ENCODE peak calls at places on chromosomes 3 and 15, in seven cellular contexts. F, G, R, P, I, K and J are unnamed samples.

GRCh38 chr15:35743320-35743719 is 197.4 kb upstream of the DPH6 start:
- DNase-seq in G (no peak), R (no peak), F (no peak), K (no peak), P (no peak), I (peak), J (no peak)

GRCh38 chr3:30648670-30649357 is 42.4 kb downstream of the TGFBR2 start:
- DNase-seq in P (no peak), R (no peak), K (no peak), I (no peak), F (no peak), G (no peak), J (no peak)

GRCh38 chr3:17954801-17955200 is 212.4 kb upstream of the TBC1D5 start:
- DNase-seq in F (no peak), R (no peak), P (no peak), K (no peak), I (no peak), G (no peak), J (no peak)

GRCh38 chr3:134354612-134355275 is 19.5 kb downstream of the AMOTL2 start:
- DNase-seq in I (no peak), K (no peak), G (no peak), R (peak), P (no peak), F (no peak), J (no peak)

GRCh38 chr3:14438262-14438661 is 35.9 kb downstream of the SLC6A6 start:
- DNase-seq in R (no peak), G (no peak), P (no peak), I (no peak), F (no peak), K (no peak), J (no peak)

GRCh38 chr15:68054658-68055223 is 626 bp downstream of the PIAS1 start:
- DNase-seq in I (peak), R (peak), P (peak), F (peak), G (no peak), K (peak), J (peak)

GRCh38 chr3:49316696-49317457 is 23.0 kb downstream of the USP4 start:
- DNase-seq in G (no peak), P (peak), I (no peak), K (no peak), R (no peak), F (no peak), J (no peak)

GRCh38 chr15:75234191-75234810 is 23.8 kb upstream of the GOLGA6C start:
- DNase-seq in F (no peak), G (no peak), K (no peak), I (no peak), R (no peak), P (no peak), J (no peak)

GRCh38 chr3:129128357-129129155 is 7.0 kb upstream of the RAB43 start:
- DNase-seq in P (no peak), F (no peak), G (no peak), R (no peak), K (no peak), I (no peak), J (no peak)

GRCh38 chr3:22979581-22979980 is 223.5 kb upstream of the UBE2E2 start:
- DNase-seq in K (no peak), G (no peak), I (no peak), F (no peak), P (no peak), R (no peak), J (no peak)

GRCh38 chr3:87350367-87351199 is 74.2 kb upstream of the POU1F1 start:
- DNase-seq in P (peak), F (peak), I (peak), R (peak), K (no peak), G (peak), J (no peak)

GRCh38 chr3:123877466-123877865 is 6.7 kb downstream of the MYLK start:
- DNase-seq in P (no peak), F (no peak), R (no peak), G (no peak), K (no peak), I (no peak), J (no peak)

GRCh38 chr3:13420817-13421755 is 964 bp upstream of the NUP210 start:
- DNase-seq in F (peak), G (no peak), I (no peak), K (no peak), R (no peak), P (peak), J (peak)

GRCh38 chr3:42852443-42852842 is 23.2 kb downstream of the CYP8B1 start:
- DNase-seq in G (no peak), R (no peak), I (no peak), P (no peak), K (no peak), F (peak), J (no peak)

GRCh38 chr3:71753716-71754609 is at the start of gene GPR27:
- DNase-seq in G (no peak), R (peak), I (peak), P (no peak), K (peak), F (peak), J (no peak)

GRCh38 chr3:55297235-55297634 is 189.9 kb downstream of the WNT5A start:
- DNase-seq in K (no peak), F (no peak), G (no peak), P (no peak), I (no peak), R (no peak), J (no peak)

GRCh38 chr15:45456212-45457106 is 66.1 kb downstream of the SLC30A4 start:
- DNase-seq in R (peak), G (peak), P (peak), F (no peak), I (peak), K (peak), J (no peak)

GRCh38 chr15:81312790-81313543 is 11.0 kb downstream of the STARD5 start:
- DNase-seq in P (peak), R (peak), I (peak), G (peak), F (no peak), K (no peak), J (no peak)

GRCh38 chr3:184816654-184817053 is 4.7 kb downstream of the VPS8 start:
- DNase-seq in I (peak), P (no peak), R (no peak), G (no peak), F (no peak), K (no peak), J (no peak)

GRCh38 chr15:75213768-75214221 is 12.1 kb downstream of the C15orf39 start:
- DNase-seq in G (no peak), K (no peak), F (no peak), P (no peak), R (no peak), I (no peak), J (no peak)

GRCh38 chr15:74173545-74174215 is at the start of gene ISLR:
- DNase-seq in P (no peak), F (no peak), R (peak), K (no peak), G (no peak), I (peak), J (no peak)

GRCh38 chr3:186342197-186342596 is 19.8 kb downstream of the DGKG start:
- DNase-seq in K (no peak), P (no peak), I (no peak), F (no peak), R (no peak), G (no peak), J (no peak)

GRCh38 chr3:178385280-178385952 is 150.8 kb upstream of the KCNMB2 start:
- DNase-seq in F (peak), K (no peak), R (peak), G (no peak), I (peak), P (peak), J (no peak)

GRCh38 chr15:43775411-43775965 is 1.3 kb downstream of the ELL3 start:
- DNase-seq in G (no peak), F (peak), K (no peak), I (peak), P (peak), R (peak), J (no peak)

GRCh38 chr3:197508051-197508451 is 47.7 kb downstream of the BDH1 start:
- DNase-seq in K (no peak), F (no peak), R (no peak), G (no peak), I (no peak), P (no peak), J (no peak)

GRCh38 chr15:67433495-67434099 is 87.3 kb upstream of the C15orf61 start:
- DNase-seq in F (peak), P (peak), R (peak), I (peak), G (peak), K (peak), J (no peak)

GRCh38 chr3:42117175-42118008 is 26.2 kb downstream of the TRAK1 start:
- DNase-seq in P (no peak), K (no peak), G (no peak), R (peak), F (peak), I (peak), J (no peak)

GRCh38 chr3:24857945-24858344 is 363.3 kb upstream of the THRB start:
- DNase-seq in F (no peak), P (no peak), G (no peak), I (no peak), R (no peak), K (no peak), J (no peak)

GRCh38 chr15:81007428-81008064 is 6.8 kb downstream of the TLNRD1 start:
- DNase-seq in R (no peak), I (no peak), F (no peak), G (no peak), P (no peak), K (no peak), J (no peak)

GRCh38 chr3:40152482-40153133 is 156.9 kb upstream of the EIF1B start:
- DNase-seq in R (no peak), P (no peak), K (no peak), G (no peak), I (no peak), F (no peak), J (no peak)

GRCh38 chr3:167874667-167875372 is 139.3 kb downstream of the SERPINI1 start:
- DNase-seq in P (no peak), I (peak), F (no peak), R (no peak), G (no peak), K (no peak), J (no peak)

GRCh38 chr15:79914728-79915127 is 17.9 kb upstream of the MTHFS start:
- DNase-seq in I (no peak), R (no peak), G (no peak), P (no peak), K (no peak), F (no peak), J (no peak)

GRCh38 chr15:79919090-79919748 is 22.4 kb upstream of the MTHFS start:
- DNase-seq in R (no peak), F (no peak), K (no peak), I (no peak), G (no peak), P (no peak), J (no peak)

GRCh38 chr15:79919749-79920511 is 23.1 kb upstream of the MTHFS start:
- DNase-seq in F (no peak), P (no peak), G (no peak), R (no peak), K (no peak), I (no peak), J (no peak)

GRCh38 chr15:79916424-79916823 is 19.6 kb upstream of the MTHFS start:
- DNase-seq in R (no peak), K (no peak), G (no peak), P (no peak), I (no peak), F (no peak), J (no peak)

GRCh38 chr15:79918278-79918677 is 21.5 kb upstream of the MTHFS start:
- DNase-seq in G (no peak), R (no peak), P (no peak), F (no peak), I (no peak), K (no peak), J (no peak)
- TF ChIP-seq CTCF in G (no peak), R (no peak), P (no peak), F (no peak), I (no peak), K (no peak), J (no peak)

DNA sequence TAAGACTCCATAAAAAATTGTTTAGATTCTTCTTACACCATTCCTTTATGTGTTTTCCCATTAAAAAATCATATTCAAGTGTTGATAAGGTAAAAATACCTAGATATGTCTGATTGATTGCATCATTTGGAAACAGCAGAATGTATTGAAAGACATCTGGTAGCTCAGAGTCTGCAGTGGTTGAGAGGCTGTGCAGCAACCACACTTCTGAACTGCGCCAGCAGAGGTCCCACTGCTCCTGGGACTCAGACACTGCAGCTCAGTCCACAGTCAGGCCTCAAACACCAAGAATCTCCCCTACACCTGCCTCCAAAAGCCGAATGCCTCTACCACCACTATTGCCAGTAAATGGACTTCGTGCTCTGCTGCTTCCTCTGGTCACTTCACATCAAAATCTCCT is 176.9 kb upstream of the LMCD1 start:
- DNase-seq in P (no peak), G (no peak), R (peak), I (peak), F (peak), K (no peak), J (peak)
- TF ChIP-seq CTCF in P (no peak), G (peak), R (peak), I (peak), F (no peak), K (no peak), J (peak)

DNA sequence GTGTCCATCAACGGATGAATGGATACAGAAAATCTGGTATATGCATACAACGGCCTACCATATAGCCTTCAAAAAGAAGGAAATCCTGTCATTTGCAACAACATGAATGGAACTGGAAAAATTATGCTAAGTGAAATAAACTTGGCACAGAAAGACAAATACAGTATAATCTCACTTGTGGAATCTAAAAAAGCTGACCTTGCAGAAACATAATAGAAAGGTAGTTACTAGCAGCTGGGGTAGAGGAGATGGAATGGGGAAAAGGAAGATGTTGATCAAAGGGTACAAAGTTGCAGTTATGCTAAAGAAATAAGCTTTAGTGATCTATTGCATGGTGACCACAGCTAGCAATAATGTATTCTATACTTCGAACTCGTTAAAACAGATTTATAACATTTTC is 444.1 kb downstream of the OCA2 start:
- DNase-seq in K (no peak), P (no peak), I (no peak), R (no peak), F (no peak), G (no peak), J (no peak)
- TF ChIP-seq CTCF in K (no peak), P (no peak), I (no peak), R (no peak), F (no peak), G (no peak), J (no peak)

DNA sequence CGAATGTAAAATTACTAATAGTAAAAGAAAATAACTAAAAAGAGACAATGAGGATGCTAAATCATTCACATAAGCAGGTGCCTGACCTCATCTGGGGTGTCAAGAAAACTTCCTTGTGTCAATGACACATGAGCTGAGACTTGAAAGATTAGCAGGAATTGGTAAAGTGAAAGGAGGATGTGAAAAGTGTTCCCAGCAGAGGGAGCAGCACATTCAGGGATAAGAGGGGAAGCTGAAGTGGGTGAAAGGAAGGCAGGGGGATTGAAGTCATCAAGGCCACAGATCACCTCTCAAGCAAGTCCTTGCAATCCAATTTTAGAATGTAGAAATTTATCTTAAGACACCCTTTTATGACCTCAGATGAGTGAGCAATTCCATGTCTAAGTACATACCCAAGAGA is 60.2 kb upstream of the ACP3 start:
- DNase-seq in I (peak), G (peak), P (peak), F (peak), R (peak), K (no peak), J (no peak)
- TF ChIP-seq CTCF in I (peak), G (peak), P (peak), F (no peak), R (peak), K (no peak), J (no peak)

GRCh38 chr15:25933456-25934158 is 70.5 kb upstream of the ATP10A start:
- DNase-seq in P (peak), K (peak), G (peak), I (peak), R (peak), F (peak), J (peak)
- TF ChIP-seq CTCF in P (no peak), K (peak), G (peak), I (peak), R (peak), F (peak), J (peak)

GRCh38 chr15:64712353-64712752 is 63.0 kb downstream of the RBPMS2 start:
- DNase-seq in G (no peak), K (no peak), F (no peak), I (no peak), P (no peak), R (no peak), J (no peak)
- TF ChIP-seq CTCF in G (no peak), K (no peak), F (no peak), I (no peak), P (no peak), R (no peak), J (no peak)

GRCh38 chr3:132236701-132237651 is 80.2 kb upstream of the ACP3 start:
- DNase-seq in R (no peak), I (no peak), F (no peak), P (no peak), G (no peak), K (no peak), J (no peak)
- TF ChIP-seq CTCF in R (no peak), I (no peak), F (no peak), P (no peak), G (no peak), K (no peak), J (no peak)

GRCh38 chr3:150409527-150410310 is 1.6 kb downstream of the TSC22D2 start:
- DNase-seq in G (no peak), I (peak), R (peak), P (peak), F (peak), K (peak), J (peak)

GRCh38 chr3:150407051-150407817 is 864 bp upstream of the TSC22D2 start:
- DNase-seq in I (peak), F (no peak), K (no peak), G (no peak), R (peak), P (no peak), J (no peak)

GRCh38 chr3:150407818-150408231 is 273 bp upstream of the TSC22D2 start:
- DNase-seq in P (peak), F (no peak), K (no peak), R (no peak), G (no peak), I (no peak), J (no peak)

GRCh38 chr3:150409125-150409526 is 1.0 kb downstream of the TSC22D2 start:
- DNase-seq in I (no peak), G (no peak), F (no peak), P (no peak), R (no peak), K (peak), J (no peak)

DNA sequence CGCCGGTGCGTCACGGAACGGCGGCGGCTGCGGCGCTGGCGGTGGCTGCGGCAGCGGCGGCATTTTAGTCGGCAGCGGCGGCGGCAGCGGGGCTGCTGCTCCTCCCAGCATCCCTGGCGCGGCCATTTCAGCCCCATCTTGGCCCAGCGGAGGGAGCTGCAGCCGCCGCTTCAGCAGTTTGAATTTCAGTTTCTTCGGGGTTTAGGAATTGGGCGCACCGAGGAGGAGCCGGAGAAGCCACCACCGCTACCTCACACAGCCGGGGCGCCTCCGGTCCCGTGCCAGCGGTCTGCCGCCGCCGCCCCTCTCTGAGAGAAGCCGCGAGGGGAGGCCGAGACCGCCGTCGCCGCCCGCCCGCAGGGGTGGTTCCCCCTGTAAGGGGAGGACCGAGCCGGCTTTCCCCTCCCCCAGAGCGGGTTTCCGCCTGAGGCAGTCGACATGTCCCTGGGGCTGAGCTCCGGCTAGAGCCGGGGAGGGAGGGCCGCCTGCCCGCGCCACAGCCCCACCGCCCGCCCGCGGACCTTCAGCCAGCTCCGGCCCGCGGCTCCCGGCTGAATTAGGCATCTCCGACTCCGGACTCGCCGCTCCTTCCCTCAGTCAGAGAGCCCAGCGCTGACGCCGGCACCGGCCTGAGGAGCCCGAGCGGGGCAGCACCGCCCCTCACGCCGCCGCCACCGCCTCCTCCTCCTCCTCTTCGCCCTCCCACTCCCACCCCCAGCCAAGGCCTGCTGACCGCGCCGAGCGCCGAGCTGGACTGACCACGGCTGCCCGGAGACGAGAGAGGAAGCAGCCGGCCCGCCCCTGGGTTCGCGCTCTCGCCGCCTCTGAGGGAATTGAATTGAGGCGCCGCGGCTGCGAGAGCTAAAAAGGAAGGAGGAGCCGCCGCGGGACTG is at the start of gene TSC22D2:
- DNase-seq in G (peak), P (peak), K (peak), I (peak), F (peak), R (peak), J (peak)
- TF ChIP-seq CTCF in G (peak), P (no peak), K (peak), I (no peak), F (no peak), R (peak), J (no peak)

DNA sequence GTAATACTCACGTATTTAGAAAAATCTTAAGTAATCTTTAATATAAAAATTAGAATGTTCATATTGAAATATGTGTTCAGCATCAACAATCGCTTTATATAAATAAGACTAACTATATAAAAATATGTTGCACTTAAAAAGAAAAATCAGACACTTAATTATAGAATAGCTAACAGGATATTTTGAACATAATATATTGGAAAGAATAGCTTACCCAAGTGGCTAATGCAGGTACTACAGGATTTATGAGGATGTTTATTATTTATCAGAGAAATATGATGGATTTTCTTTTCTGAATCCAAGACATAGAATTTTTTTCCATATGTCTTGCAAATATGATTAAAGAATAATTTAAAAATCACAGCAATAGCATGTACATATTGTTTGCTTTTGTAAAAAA is 567.9 kb upstream of the GBE1 start:
- DNase-seq in G (no peak), K (no peak), I (no peak), P (no peak), R (no peak), F (no peak), J (no peak)
- TF ChIP-seq CTCF in G (no peak), K (peak), I (peak), P (no peak), R (peak), F (peak), J (no peak)

GRCh38 chr15:33234019-33234418 is 39.5 kb upstream of the FMN1 start:
- DNase-seq in K (no peak), P (no peak), G (no peak), I (peak), R (peak), F (peak), J (no peak)
- TF ChIP-seq CTCF in K (peak), P (peak), G (peak), I (peak), R (peak), F (no peak), J (peak)